ENCODE peak calls at places on chromosome 11, in four cellular contexts. B, O, G and K are unnamed samples. For H3K4me1, the result is how much of the 10 kb centered on the place peaks cover.

GRCh38 chr11:87144266-87144665 is 106.5 kb downstream of the TMEM135 start:
- DNase-seq in G (no peak), B (no peak), O (no peak), K (no peak)

GRCh38 chr11:116929393-116930090 is 92.1 kb upstream of the APOA1 start:
- DNase-seq in G (no peak), B (no peak), O (peak), K (no peak)

GRCh38 chr11:68056317-68057285 is 17.8 kb downstream of the TCIRG1 start:
- DNase-seq in B (no peak), G (no peak), O (no peak), K (no peak)

GRCh38 chr11:1302461-1303073 is 6.9 kb downstream of the TOLLIP start:
- DNase-seq in O (no peak), B (no peak), G (peak), K (no peak)

GRCh38 chr11:75031771-75032549 is 43.2 kb downstream of the NEU3 start:
- DNase-seq in O (peak), B (no peak), G (no peak), K (peak)

GRCh38 chr11:104219081-104219480 is 55.1 kb upstream of the PDGFD start:
- DNase-seq in G (no peak), B (no peak), O (peak), K (peak)

GRCh38 chr11:61700221-61700620 is 20.0 kb downstream of the DAGLA start:
- DNase-seq in B (no peak), O (no peak), G (no peak), K (no peak)

GRCh38 chr11:44507896-44508440 is 57.5 kb upstream of the CD82 start:
- DNase-seq in O (no peak), B (no peak), G (no peak), K (no peak)

GRCh38 chr11:95698939-95699562 is 90.5 kb downstream of the FAM76B start:
- DNase-seq in O (no peak), B (no peak), G (no peak), K (peak)

GRCh38 chr11:31813961-31814868 is 3.1 kb upstream of the PAX6 start:
- DNase-seq in G (peak), B (no peak), O (no peak), K (no peak)

GRCh38 chr11:12827929-12828812 is 153.9 kb downstream of the TEAD1 start:
- DNase-seq in G (no peak), O (peak), B (no peak), K (no peak)

GRCh38 chr11:128803440-128803839 is 63.7 kb downstream of the KCNJ1 start:
- DNase-seq in B (no peak), O (no peak), G (no peak), K (no peak)

GRCh38 chr11:64204464-64204989 is 2.0 kb upstream of the FERMT3 start:
- DNase-seq in O (peak), B (peak), G (no peak), K (peak)

GRCh38 chr11:73196576-73196975 is 21.5 kb upstream of the P2RY2 start:
- DNase-seq in G (no peak), O (no peak), B (no peak), K (no peak)

GRCh38 chr11:4862447-4863236 is 13.6 kb upstream of the OR51S1 start:
- DNase-seq in G (no peak), O (no peak), B (no peak), K (no peak)

GRCh38 chr11:78218707-78219492 is 30.2 kb downstream of the USP35 start:
- DNase-seq in G (no peak), B (no peak), O (no peak), K (no peak)

GRCh38 chr11:44333271-44334218 is 23.6 kb upstream of the ALX4 start:
- DNase-seq in B (no peak), O (no peak), G (peak), K (no peak)

GRCh38 chr11:94661444-94661843 is 94.3 kb downstream of the PIWIL4 start:
- DNase-seq in O (no peak), G (no peak), B (no peak), K (no peak)

GRCh38 chr11:95373241-95373640 is 142.2 kb upstream of the SESN3 start:
- DNase-seq in O (no peak), B (no peak), G (no peak), K (no peak)

GRCh38 chr11:17609536-17610401 is 62.7 kb downstream of the OTOG start:
- DNase-seq in B (no peak), O (no peak), G (peak), K (peak)

GRCh38 chr11:129695543-129696308 is 119.9 kb upstream of the TMEM45B start:
- DNase-seq in G (peak), O (peak), B (no peak), K (no peak)

GRCh38 chr11:126630488-126630887 is 275.0 kb downstream of the ST3GAL4 start:
- DNase-seq in B (no peak), O (no peak), G (no peak), K (no peak)

GRCh38 chr11:8025816-8026215 is 38.7 kb downstream of the EIF3F start:
- DNase-seq in B (no peak), O (no peak), G (no peak), K (no peak)

GRCh38 chr11:128146926-128147605 is 440.3 kb downstream of the ETS1 start:
- DNase-seq in B (no peak), O (no peak), G (no peak), K (no peak)

GRCh38 chr11:70580036-70580805 is 181.9 kb downstream of the CTTN start:
- DNase-seq in G (peak), B (no peak), O (no peak), K (no peak)

GRCh38 chr11:114296190-114296978 is at the start of gene NNMT:
- DNase-seq in B (no peak), O (peak), G (no peak), K (peak)

GRCh38 chr11:128859563-128860441 is 7.3 kb downstream of the KCNJ1 start:
- DNase-seq in O (peak), G (peak), B (no peak), K (peak)

GRCh38 chr11:88508808-88509581 is 171.5 kb upstream of the CTSC start:
- DNase-seq in B (no peak), O (no peak), G (peak), K (no peak)

GRCh38 chr11:62588966-62589637 is 2.2 kb downstream of the TUT1 start:
- DNase-seq in B (no peak), O (no peak), G (no peak), K (no peak)

GRCh38 chr11:70859180-70859579 is 393.2 kb downstream of the SHANK2 start:
- DNase-seq in G (no peak), O (no peak), B (no peak), K (no peak)

GRCh38 chr11:100640646-100641045 is 46.4 kb upstream of the ARHGAP42 start:
- DNase-seq in G (no peak), O (no peak), B (no peak), K (no peak)

GRCh38 chr11:64078294-64078693 is 42.6 kb downstream of the FLRT1 start:
- DNase-seq in B (no peak), O (no peak), G (peak), K (no peak)

GRCh38 chr11:44383246-44383645 is 73.3 kb upstream of the ALX4 start:
- DNase-seq in O (no peak), G (no peak), B (no peak), K (no peak)

GRCh38 chr11:63491614-63492372 is 826 bp upstream of the PLAAT5 start:
- DNase-seq in O (no peak), G (no peak), B (no peak), K (no peak)

GRCh38 chr11:85590848-85591483 is 36.2 kb downstream of the DLG2 start:
- DNase-seq in O (no peak), B (no peak), G (no peak), K (no peak)

GRCh38 chr11:27396259-27396839 is 33.3 kb upstream of the CCDC34 start:
- DNase-seq in G (no peak), B (no peak), O (no peak), K (no peak)

GRCh38 chr11:27395556-27396258 is 32.7 kb upstream of the CCDC34 start:
- DNase-seq in G (no peak), O (no peak), B (no peak), K (no peak)

GRCh38 chr11:27401280-27401679 is 38.3 kb upstream of the CCDC34 start:
- DNase-seq in G (no peak), B (no peak), O (no peak), K (no peak)

GRCh38 chr11:27398413-27398780 is 35.4 kb upstream of the CCDC34 start:
- DNase-seq in O (no peak), B (no peak), G (no peak), K (no peak)

DNA sequence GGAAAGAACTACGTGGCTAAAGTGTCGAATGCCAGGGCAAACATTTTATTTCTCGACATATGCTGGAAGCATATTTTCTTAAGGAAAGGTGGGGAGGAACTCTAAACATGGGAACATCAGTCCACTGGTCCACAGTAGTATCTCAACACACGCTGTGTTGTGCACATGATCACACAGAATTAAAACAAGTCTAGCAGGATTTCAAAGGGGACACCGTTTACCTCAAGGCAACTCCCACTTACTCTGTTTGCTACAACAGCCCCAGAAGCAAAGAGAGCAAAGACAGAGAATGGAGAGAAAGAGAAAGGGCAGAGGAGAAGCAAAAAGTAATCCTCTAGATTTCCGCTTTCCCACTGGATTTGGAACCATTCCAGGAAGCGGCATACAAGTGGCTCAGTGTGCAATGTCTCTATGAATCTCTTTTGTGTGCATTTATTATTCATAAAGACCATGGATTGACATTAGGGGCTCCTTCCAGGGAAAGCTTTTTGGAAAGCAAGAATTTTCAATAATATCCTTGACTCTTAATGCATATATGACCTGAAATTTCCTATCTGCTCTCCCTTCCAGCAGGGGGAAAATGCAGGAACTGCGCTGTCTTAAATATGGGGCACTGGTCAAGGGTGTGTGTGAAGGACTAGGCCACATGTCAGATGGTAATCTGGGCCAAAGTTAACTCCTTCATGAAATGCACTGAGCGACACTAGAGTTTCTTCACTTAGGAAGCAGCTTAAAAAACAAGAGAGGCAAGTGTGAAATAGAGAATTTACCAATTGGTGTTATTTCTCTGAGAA is 34.8 kb upstream of the CCDC34 start:
- DNase-seq in B (no peak), G (no peak), O (no peak), K (no peak)
- TF ChIP-seq CTCF in B (no peak), G (no peak), O (no peak), K (no peak)

GRCh38 chr11:121420398-121420797 is 31.7 kb upstream of the SORL1 start:
- DNase-seq in O (no peak), B (no peak), G (no peak), K (no peak)
- H3K4me1 ChIP-seq in O (under half), B (under half), G (under half), K (under half)

GRCh38 chr11:6817668-6818067 is 18.2 kb upstream of the OR6A2 start:
- DNase-seq in G (no peak), O (no peak), B (no peak), K (no peak)
- TF ChIP-seq CTCF in G (no peak), O (no peak), B (no peak), K (no peak)

DNA sequence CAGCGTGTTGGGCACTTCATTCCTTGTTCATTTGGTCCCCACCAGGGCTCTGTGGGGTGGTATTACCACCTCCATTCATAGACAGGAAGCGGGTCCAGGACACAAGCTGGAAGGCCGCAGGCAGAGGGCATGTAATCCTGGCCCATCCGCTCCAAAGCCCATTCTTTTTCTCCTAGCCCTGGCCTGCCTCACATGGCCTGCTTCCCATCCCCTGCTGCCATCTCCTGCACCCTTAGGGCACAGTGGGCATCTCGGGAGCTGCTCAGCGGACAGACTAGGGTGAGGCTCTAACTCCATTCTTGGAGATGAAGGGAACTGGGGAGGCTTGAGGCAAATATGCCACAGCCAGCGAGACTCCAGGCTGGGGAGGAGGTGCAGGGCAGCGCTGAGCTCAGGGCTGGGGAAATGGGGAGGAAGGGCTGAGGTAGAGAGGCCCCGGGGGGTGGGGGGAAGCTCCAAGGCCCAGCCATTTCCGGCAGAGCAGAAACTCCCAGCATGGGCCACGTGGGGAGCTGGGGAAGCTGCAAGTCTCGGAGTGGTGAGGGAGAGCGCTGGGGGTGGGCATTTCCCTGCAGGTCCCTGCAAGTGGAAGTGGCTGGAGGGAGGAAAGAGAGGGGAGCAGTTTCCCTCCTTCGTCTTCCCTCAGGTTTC is 14.3 kb upstream of the BCL9L start:
- DNase-seq in G (peak), O (no peak), B (no peak), K (no peak)
- H3K4me1 ChIP-seq in G (under half), O (under half), B (under half), K (under half)

DNA sequence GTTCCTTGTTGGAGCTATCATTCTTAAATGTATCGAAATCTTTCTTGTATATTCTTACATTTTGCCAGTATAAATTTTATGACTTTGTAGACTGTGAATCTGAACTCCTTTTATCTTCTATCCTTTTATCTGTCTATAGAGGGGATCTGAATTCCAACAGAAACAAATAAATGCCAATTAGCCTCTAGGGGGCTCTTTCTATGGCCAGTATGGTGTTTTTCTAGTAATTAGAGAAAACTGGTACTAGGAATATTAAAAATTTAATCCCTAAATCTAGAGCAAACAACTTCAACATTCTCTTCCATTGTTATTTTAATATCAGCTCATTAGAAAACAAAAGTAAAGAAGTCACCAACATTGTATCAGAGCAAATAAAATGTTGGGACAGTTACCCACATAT is 21.5 kb upstream of the CAT start:
- DNase-seq in G (no peak), O (no peak), B (no peak), K (no peak)
- TF ChIP-seq CTCF in G (no peak), O (no peak), B (no peak), K (no peak)